ENCODE peak calls at places on chromosomes 11 and 22, in six cellular contexts. O is keratinocyte, C is cardiac muscle cell, D is HFF-Myc, T is epithelial cell of esophagus, Q is lung. X is an unnamed sample.

GRCh38 chr22:27220349-27220748 is 563.0 kb downstream of the MIAT start:
- DNase-seq in D (no peak), O (no peak), Q (no peak), T (peak; percentile 75), C (no peak), X (peak; percentile 67)

GRCh38 chr22:19634576-19634975 is 79.7 kb upstream of the SEPTIN5 start:
- DNase-seq in T (no peak), O (no peak), C (no peak), Q (no peak), D (no peak), X (no peak)

GRCh38 chr11:76793834-76794291 is 10.7 kb downstream of the TSKU start:
- DNase-seq in O (no peak), Q (no peak), D (no peak), C (no peak), T (no peak), X (no peak)

GRCh38 chr11:72038491-72038890 is 39.8 kb downstream of the IL18BP start:
- DNase-seq in O (no peak), T (peak; percentile 17), Q (peak; percentile 49), C (no peak), D (peak; percentile 35), X (no peak)

GRCh38 chr11:128759597-128759996 is 65.7 kb downstream of the FLI1 start:
- DNase-seq in Q (no peak), O (no peak), D (no peak), C (no peak), T (peak; percentile 19), X (no peak)

GRCh38 chr11:33773399-33774355 is 643 bp downstream of the FBXO3 start:
- DNase-seq in C (peak; percentile 39), T (peak; percentile 38), D (no peak), Q (no peak), O (no peak), X (no peak)

GRCh38 chr11:33598426-33599069 is 102.1 kb downstream of the C11orf91 start:
- DNase-seq in Q (no peak), C (peak; percentile 3), T (no peak), D (no peak), O (no peak), X (no peak)

GRCh38 chr22:26592368-26593015 is 2.6 kb upstream of the TPST2 start:
- DNase-seq in T (peak; percentile 56), D (no peak), O (no peak), Q (no peak), C (no peak), X (no peak)

GRCh38 chr11:95092549-95093324 is 3.1 kb downstream of the ENDOD1 start:
- DNase-seq in D (no peak), T (peak; percentile 53), O (no peak), Q (no peak), C (peak; percentile 25), X (no peak)

GRCh38 chr11:36365937-36366336 is 69.8 kb downstream of the PRR5L start:
- DNase-seq in O (no peak), D (no peak), Q (no peak), T (no peak), C (no peak), X (no peak)

GRCh38 chr11:117300301-117300700 is 9.2 kb downstream of the BACE1-AS start:
- DNase-seq in D (no peak), C (peak; percentile 51), T (no peak), Q (no peak), O (no peak), X (no peak)

GRCh38 chr22:32911526-32911925 is 110.0 kb downstream of the TIMP3 start:
- DNase-seq in D (no peak), T (no peak), Q (no peak), C (no peak), O (no peak), X (no peak)

GRCh38 chr11:24760681-24761080 is 263.8 kb downstream of the LUZP2 start:
- DNase-seq in T (peak; percentile 47), Q (no peak), D (no peak), C (no peak), O (no peak), X (peak; percentile 18)

GRCh38 chr11:45169310-45170072 is 23.1 kb downstream of the PRDM11 start:
- DNase-seq in T (peak; percentile 20), Q (no peak), O (no peak), C (no peak), D (no peak), X (peak; percentile 18)

GRCh38 chr11:63999349-64000025 is 13.2 kb downstream of the OTUB1 start:
- DNase-seq in D (no peak), Q (peak; percentile 42), O (peak; percentile 71), C (peak; percentile 74), T (peak; percentile 98), X (no peak)

GRCh38 chr22:36613958-36614357 is 85.0 kb upstream of the EIF3D start:
- DNase-seq in T (no peak), D (no peak), C (peak; percentile 41), Q (no peak), O (no peak), X (no peak)

GRCh38 chr22:36616682-36617081 is 86.9 kb downstream of the CACNG2 start:
- DNase-seq in C (no peak), Q (no peak), D (no peak), T (no peak), O (no peak), X (no peak)

GRCh38 chr22:36619797-36620390 is 83.7 kb downstream of the CACNG2 start:
- DNase-seq in D (no peak), C (no peak), Q (no peak), O (no peak), T (peak; percentile 6), X (no peak)

GRCh38 chr22:36612458-36612857 is 83.5 kb upstream of the EIF3D start:
- DNase-seq in Q (no peak), T (no peak), D (no peak), O (no peak), C (no peak), X (no peak)

GRCh38 chr22:36617694-36618522 is 85.6 kb downstream of the CACNG2 start:
- DNase-seq in D (no peak), O (no peak), T (no peak), Q (no peak), C (no peak), X (no peak)
- H3K4me3 ChIP-seq in D (no peak overlapping the region), O (no peak overlapping the region), T (no peak overlapping the region), Q (no peak overlapping the region), C (no peak overlapping the region), X (no peak overlapping the region)

GRCh38 chr11:1402776-1403620 is 13.3 kb downstream of the BRSK2 start:
- DNase-seq in Q (no peak), T (no peak), D (no peak), C (no peak), O (no peak), X (no peak)

GRCh38 chr11:1403721-1404460 is 14.2 kb downstream of the BRSK2 start:
- DNase-seq in O (no peak), T (no peak), Q (no peak), C (no peak), D (no peak), X (no peak)

GRCh38 chr11:1405186-1406020 is 15.7 kb downstream of the BRSK2 start:
- DNase-seq in Q (no peak), D (no peak), C (no peak), T (no peak), O (no peak), X (no peak)

GRCh38 chr11:1406571-1407485 is 17.1 kb downstream of the BRSK2 start:
- DNase-seq in Q (no peak), C (no peak), T (no peak), D (no peak), O (no peak), X (no peak)

DNA sequence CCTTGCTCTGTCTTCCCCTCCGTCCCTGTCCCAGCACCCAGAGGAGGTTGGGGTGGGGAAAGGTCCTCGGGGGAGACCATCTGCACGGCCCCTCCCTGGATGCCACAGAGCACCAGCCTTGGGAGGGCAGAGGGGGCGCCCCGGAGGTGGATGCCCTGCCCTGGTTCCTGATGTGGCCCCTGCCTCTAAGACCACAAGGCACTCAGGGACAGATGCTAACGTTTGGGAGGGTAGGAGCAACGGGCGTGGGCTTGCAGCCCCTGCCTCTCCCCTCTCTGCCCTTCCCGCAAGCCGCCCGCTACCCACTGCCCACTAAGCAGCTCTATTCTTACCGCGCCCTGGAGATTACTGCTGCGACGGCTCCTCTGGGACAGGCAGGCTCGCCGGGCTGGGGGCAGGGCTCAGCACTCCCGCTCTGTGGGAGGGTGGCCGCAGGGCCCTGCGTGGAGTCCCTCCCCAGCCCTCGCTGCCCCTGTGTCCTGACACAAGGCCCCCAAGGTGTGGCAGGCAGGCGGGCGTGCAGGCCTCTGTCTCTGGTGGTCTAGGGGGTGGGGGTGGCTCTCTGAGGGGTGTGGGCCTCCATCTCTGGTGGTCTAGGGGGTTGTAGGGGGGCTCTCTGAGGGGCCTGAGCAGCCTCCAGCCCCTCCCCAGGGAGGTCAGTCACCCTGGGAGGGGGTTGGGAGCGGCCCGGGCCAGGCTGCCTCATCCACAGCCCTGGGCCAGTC is 14.9 kb downstream of the BRSK2 start:
- DNase-seq in D (no peak), T (no peak), C (no peak), O (no peak), Q (no peak), X (no peak)
- TF ChIP-seq CTCF in D (no peak), T (no peak), C (no peak), O (no peak), Q (no peak), X (no peak)

GRCh38 chr11:124074554-124074953 is 33.4 kb upstream of the OR10G7 start:
- DNase-seq in Q (no peak), T (no peak), O (no peak), D (no peak), C (no peak), X (no peak)

GRCh38 chr11:124077266-124077665 is 36.1 kb upstream of the OR10G7 start:
- DNase-seq in D (no peak), Q (no peak), C (no peak), T (no peak), O (no peak), X (no peak)

GRCh38 chr11:124078591-124078990 is 36.7 kb upstream of the VWA5A start:
- DNase-seq in D (no peak), Q (no peak), O (no peak), T (no peak), C (no peak), X (no peak)

GRCh38 chr11:124075841-124076571 is 34.9 kb upstream of the OR10G7 start:
- DNase-seq in Q (no peak), D (no peak), C (no peak), T (peak; percentile 14), O (no peak), X (no peak)

DNA sequence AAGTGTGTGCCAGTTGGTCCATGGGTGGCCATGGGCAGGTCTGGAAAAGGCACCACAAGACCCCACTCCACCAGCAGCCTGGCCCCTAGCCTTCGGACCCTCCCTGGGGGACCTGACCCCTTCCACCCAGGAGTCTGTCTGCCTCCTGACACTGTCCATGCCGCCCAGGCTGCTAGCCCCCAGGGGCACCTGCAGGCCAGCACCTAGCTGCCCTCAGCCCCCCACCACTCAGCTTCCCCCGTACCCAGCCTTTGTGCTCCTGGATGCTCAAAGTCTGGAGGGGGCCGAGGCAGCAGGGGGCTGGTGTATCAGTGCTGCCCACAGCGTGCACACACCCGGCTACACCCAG is 34.3 kb upstream of the OR10G7 start:
- DNase-seq in C (no peak), O (no peak), T (no peak), Q (no peak), D (no peak), X (no peak)
- H3K4me3 ChIP-seq in C (no peak overlapping the region), O (peak overlapping the region; percentile 64), T (no peak overlapping the region), Q (no peak overlapping the region), D (no peak overlapping the region), X (no peak overlapping the region)

DNA sequence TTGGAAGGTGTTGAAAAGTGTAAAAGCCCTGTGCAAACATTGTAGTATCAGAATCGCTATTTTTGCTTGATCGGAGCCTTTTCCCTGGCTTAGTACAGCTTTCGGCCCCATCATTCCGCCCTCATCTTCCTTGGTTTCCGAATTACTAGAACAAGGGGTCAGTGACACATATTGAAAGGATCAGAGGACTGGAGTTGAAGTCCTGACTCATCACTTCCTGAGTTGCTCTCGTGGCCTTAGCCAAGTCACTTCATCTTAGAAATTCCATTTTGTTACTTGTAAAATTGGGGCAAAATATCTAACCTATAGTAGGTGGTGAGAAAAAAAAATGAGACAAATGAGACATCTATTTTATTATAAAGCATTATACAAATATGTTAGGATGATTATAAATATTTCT is 375.0 kb downstream of the NTM start:
- DNase-seq in D (no peak), O (no peak), C (no peak), T (peak; percentile 28), Q (no peak), X (no peak)
- TF ChIP-seq CTCF in D (no peak), O (no peak), C (no peak), T (no peak), Q (no peak), X (no peak)